ENCODE peak calls at places on chromosomes 6 and 20, in ten cellular contexts. K is stromal cell of bone marrow, D is germinal center, N is Karpas-422, J is naive B cell, P is AG08395, L is breast epithelium, M is GM12864, Q is uterus, U is vagina. V is an unnamed sample.

GRCh38 chr20:11454966-11455799 is 462.5 kb upstream of the BTBD3 start:
- DNase-seq in K (peak), D (no peak), N (no peak), J (no peak), P (peak), L (no peak), M (no peak), Q (no peak), U (no peak), V (no peak)

GRCh38 chr6:10310826-10311225 is 104.0 kb downstream of the TFAP2A start:
- DNase-seq in K (no peak), D (no peak), N (no peak), J (no peak), P (no peak), L (peak), M (no peak), Q (no peak), U (no peak), V (no peak)

GRCh38 chr6:89963391-89963790 is 69.1 kb downstream of the GJA10 start:
- DNase-seq in K (no peak), D (no peak), N (no peak), J (no peak), P (no peak), L (no peak), M (no peak), Q (no peak), U (no peak), V (no peak)

GRCh38 chr6:36024154-36024760 is at the start of gene SLC26A8:
- DNase-seq in K (no peak), D (no peak), N (no peak), J (no peak), P (no peak), L (no peak), M (no peak), Q (no peak), U (no peak), V (no peak)

GRCh38 chr20:11001767-11002540 is 328.2 kb upstream of the JAG1 start:
- DNase-seq in K (no peak), D (no peak), N (no peak), J (no peak), P (peak), L (peak), M (no peak), Q (no peak), U (no peak), V (no peak)

GRCh38 chr6:21556968-21557721 is 36.4 kb upstream of the SOX4 start:
- DNase-seq in K (peak), D (no peak), N (no peak), J (no peak), P (no peak), L (no peak), M (no peak), Q (no peak), U (no peak), V (no peak)

GRCh38 chr20:23932256-23932655 is 52.7 kb upstream of the CST5 start:
- DNase-seq in K (no peak), D (no peak), N (no peak), J (no peak), P (no peak), L (no peak), M (no peak), Q (no peak), U (no peak), V (no peak)

GRCh38 chr6:119497988-119498727 is 148.6 kb upstream of the MAN1A1 start:
- DNase-seq in K (no peak), D (no peak), N (no peak), J (no peak), P (no peak), L (no peak), M (no peak), Q (no peak), U (no peak), V (no peak)

V was measured in T-helper 1 cell.